ENCODE peak calls at places on chromosomes 12 and 14, in seven cellular contexts. J is activated naive CD4-positive, alpha-beta T cell treated with Interleukin-2 at 50 U/mL for 16 hours; N is CD8-positive, alpha-beta T cell; W is activated T-cell treated with anti-CD3 and anti-CD28 coated beads, Interleukin-2, amount 50 U/mL, for 72 hours; C is HuH-7; K is fibroblast of the conjunctiva; G is left lobe of liver. V is an unnamed sample.
A peak's percentile ranks its signal among the peaks of the same experiment; 100 is the strongest.

GRCh38 chr14:55077155-55077554 is 25.7 kb downstream of the MAPK1IP1L start:
- DNase-seq in K (no peak), W (peak; percentile 46), J (peak; percentile 34), N (no peak), C (no peak), G (no peak), V (peak; percentile 39)

GRCh38 chr14:35248476-35248788 is 43.8 kb upstream of the PSMA6 start:
- DNase-seq in J (no peak), N (no peak), K (no peak), G (no peak), W (no peak), C (no peak), V (no peak)

GRCh38 chr12:59736786-59737185 is 141.0 kb downstream of the SLC16A7 start:
- DNase-seq in C (peak; percentile 63), N (no peak), W (no peak), J (no peak), G (no peak), K (peak; percentile 78), V (no peak)

GRCh38 chr12:7241404-7242005 is 52.0 kb downstream of the PEX5 start:
- DNase-seq in N (no peak), K (no peak), C (no peak), G (no peak), W (no peak), J (no peak), V (no peak)

GRCh38 chr12:467591-467990 is 7.9 kb downstream of the B4GALNT3 start:
- DNase-seq in W (no peak), N (no peak), G (no peak), J (no peak), K (no peak), C (no peak), V (no peak)

GRCh38 chr14:69712637-69713088 is 54.3 kb upstream of the SRSF5 start:
- DNase-seq in K (no peak), C (no peak), J (no peak), N (no peak), W (no peak), G (no peak), V (peak; percentile 80)

GRCh38 chr14:99677231-99677891 is 6.7 kb upstream of the CYP46A1 start:
- DNase-seq in W (no peak), C (no peak), J (no peak), G (no peak), N (no peak), K (no peak), V (no peak)

GRCh38 chr12:503111-503761 is 43.5 kb downstream of the B4GALNT3 start:
- DNase-seq in C (no peak), N (no peak), J (no peak), W (no peak), K (no peak), G (no peak), V (peak; percentile 87)

GRCh38 chr14:106051790-106052189 is 525.4 kb downstream of the TMEM121 start:
- DNase-seq in K (no peak), J (no peak), N (no peak), W (peak; percentile 8), C (no peak), G (no peak), V (no peak)

GRCh38 chr12:116456683-116457082 is 102.5 kb upstream of the MAP1LC3B2 start:
- DNase-seq in N (no peak), J (no peak), W (no peak), C (no peak), G (no peak), K (no peak), V (peak; percentile 56)

GRCh38 chr14:55752580-55753365 is 172.8 kb downstream of the KTN1 start:
- DNase-seq in G (no peak), N (no peak), J (no peak), K (peak; percentile 57), C (no peak), W (no peak), V (no peak)